ENCODE peak calls at places on chromosomes 12 and 14, in five cellular contexts. One of them, this sample, is unnamed.

GRCh38 chr14:61454545-61454944 is 133.2 kb downstream of the PRKCH start:
- DNase-seq in ELR: no peak
- DNase-seq in NCI-H1092: no peak
- DNase-seq in Kasumi-1: no peak
- DNase-seq in GOT3: no peak
- DNase-seq in this sample: no peak

GRCh38 chr14:32900602-32901001 is 38.1 kb upstream of the NPAS3 start:
- DNase-seq in ELR: no peak
- DNase-seq in NCI-H1092: no peak
- DNase-seq in Kasumi-1: no peak
- DNase-seq in GOT3: no peak
- DNase-seq in this sample: no peak

GRCh38 chr14:50821471-50822464 is 9.2 kb downstream of the NIN start:
- DNase-seq in ELR: no peak
- DNase-seq in NCI-H1092: no peak
- DNase-seq in Kasumi-1: peak
- DNase-seq in GOT3: no peak
- DNase-seq in this sample: peak

GRCh38 chr14:81313200-81313599 is 86.9 kb downstream of the STON2 start:
- DNase-seq in ELR: no peak
- DNase-seq in NCI-H1092: no peak
- DNase-seq in Kasumi-1: no peak
- DNase-seq in GOT3: no peak
- DNase-seq in this sample: no peak

GRCh38 chr12:15996254-15996653 is 85.1 kb downstream of the DERA start:
- DNase-seq in ELR: peak
- DNase-seq in NCI-H1092: no peak
- DNase-seq in Kasumi-1: peak
- DNase-seq in GOT3: no peak
- DNase-seq in this sample: no peak

GRCh38 chr14:65356327-65356836 is 56.1 kb upstream of the FUT8 start:
- DNase-seq in ELR: peak
- DNase-seq in NCI-H1092: no peak
- DNase-seq in Kasumi-1: no peak
- DNase-seq in GOT3: no peak
- DNase-seq in this sample: no peak

GRCh38 chr12:102479984-102480383 is 379 bp downstream of the IGF1 start:
- DNase-seq in ELR: no peak
- DNase-seq in NCI-H1092: no peak
- DNase-seq in Kasumi-1: no peak
- DNase-seq in GOT3: no peak
- DNase-seq in this sample: no peak

GRCh38 chr12:112347521-112347920 is 34.7 kb downstream of the HECTD4 start:
- DNase-seq in ELR: peak
- DNase-seq in NCI-H1092: no peak
- DNase-seq in Kasumi-1: no peak
- DNase-seq in GOT3: no peak
- DNase-seq in this sample: no peak

GRCh38 chr12:110861729-110862128 is 14.9 kb downstream of the CCDC63 start:
- DNase-seq in ELR: no peak
- DNase-seq in NCI-H1092: no peak
- DNase-seq in Kasumi-1: no peak
- DNase-seq in GOT3: no peak
- DNase-seq in this sample: no peak

GRCh38 chr12:19739195-19739776 is 300.0 kb downstream of the AEBP2 start:
- DNase-seq in ELR: peak
- DNase-seq in NCI-H1092: peak
- DNase-seq in Kasumi-1: peak
- DNase-seq in GOT3: no peak
- DNase-seq in this sample: peak

GRCh38 chr12:1799068-1799881 is 21.1 kb upstream of the LRTM2 start:
- DNase-seq in ELR: no peak
- DNase-seq in NCI-H1092: no peak
- DNase-seq in Kasumi-1: no peak
- DNase-seq in GOT3: no peak
- DNase-seq in this sample: no peak

GRCh38 chr14:59354666-59355065 is 110.5 kb downstream of the GPR135 start:
- DNase-seq in ELR: peak
- DNase-seq in NCI-H1092: no peak
- DNase-seq in Kasumi-1: no peak
- DNase-seq in GOT3: no peak
- DNase-seq in this sample: no peak

GRCh38 chr12:52279683-52280318 is 5.4 kb downstream of the KRT86 start:
- DNase-seq in ELR: peak
- DNase-seq in NCI-H1092: no peak
- DNase-seq in Kasumi-1: no peak
- DNase-seq in GOT3: no peak
- DNase-seq in this sample: no peak

GRCh38 chr12:48050174-48050573 is 45.9 kb upstream of the COL2A1 start:
- DNase-seq in ELR: no peak
- DNase-seq in NCI-H1092: no peak
- DNase-seq in Kasumi-1: no peak
- DNase-seq in GOT3: no peak
- DNase-seq in this sample: no peak

GRCh38 chr14:101315802-101316296 is 245.4 kb upstream of the DIO3 start:
- DNase-seq in ELR: peak
- DNase-seq in NCI-H1092: no peak
- DNase-seq in Kasumi-1: no peak
- DNase-seq in GOT3: no peak
- DNase-seq in this sample: no peak

GRCh38 chr12:124678421-124678893 is 111.0 kb upstream of the NCOR2 start:
- DNase-seq in ELR: no peak
- DNase-seq in NCI-H1092: no peak
- DNase-seq in Kasumi-1: no peak
- DNase-seq in GOT3: no peak
- DNase-seq in this sample: no peak

GRCh38 chr14:91170504-91171121 is 56.7 kb downstream of the DGLUCY start:
- DNase-seq in ELR: no peak
- DNase-seq in NCI-H1092: no peak
- DNase-seq in Kasumi-1: no peak
- DNase-seq in GOT3: no peak
- DNase-seq in this sample: no peak

GRCh38 chr12:19121449-19122018 is 8.0 kb upstream of the PLEKHA5 start:
- DNase-seq in ELR: peak
- DNase-seq in NCI-H1092: no peak
- DNase-seq in Kasumi-1: no peak
- DNase-seq in GOT3: no peak
- DNase-seq in this sample: no peak

GRCh38 chr12:26091837-26092236 is 33.0 kb downstream of the BHLHE41 start:
- DNase-seq in ELR: peak
- DNase-seq in NCI-H1092: no peak
- DNase-seq in Kasumi-1: no peak
- DNase-seq in GOT3: no peak
- DNase-seq in this sample: no peak

GRCh38 chr14:61107148-61107641 is 126.2 kb downstream of the SLC38A6 start:
- DNase-seq in ELR: no peak
- DNase-seq in NCI-H1092: peak
- DNase-seq in Kasumi-1: no peak
- DNase-seq in GOT3: no peak
- DNase-seq in this sample: no peak

GRCh38 chr12:120428597-120429206 is 9.2 kb upstream of the COX6A1 start:
- DNase-seq in ELR: no peak
- DNase-seq in NCI-H1092: no peak
- DNase-seq in Kasumi-1: no peak
- DNase-seq in GOT3: no peak
- DNase-seq in this sample: no peak

GRCh38 chr12:132272706-132273105 is 56.7 kb downstream of the GALNT9 start:
- DNase-seq in ELR: no peak
- DNase-seq in NCI-H1092: no peak
- DNase-seq in Kasumi-1: no peak
- DNase-seq in GOT3: no peak
- DNase-seq in this sample: no peak

GRCh38 chr12:104951759-104952509 is 6.2 kb downstream of the SLC41A2 start:
- DNase-seq in ELR: peak
- DNase-seq in NCI-H1092: no peak
- DNase-seq in Kasumi-1: no peak
- DNase-seq in GOT3: no peak
- DNase-seq in this sample: no peak

GRCh38 chr14:54322668-54323380 is 74.0 kb upstream of the CDKN3 start:
- DNase-seq in ELR: no peak
- DNase-seq in NCI-H1092: no peak
- DNase-seq in Kasumi-1: no peak
- DNase-seq in GOT3: no peak
- DNase-seq in this sample: no peak

GRCh38 chr14:68365228-68365627 is 427.6 kb downstream of the ZFP36L1 start:
- DNase-seq in ELR: peak
- DNase-seq in NCI-H1092: no peak
- DNase-seq in Kasumi-1: no peak
- DNase-seq in GOT3: no peak
- DNase-seq in this sample: no peak

This sample was measured in CD4-positive, alpha-beta memory T cell.